ENCODE peak calls at places on chromosomes 3 and 15, in five cellular contexts. L is A549, W is HepG2, N is H1, B is K562. X is an unnamed sample.

GRCh38 chr3:108088146-108088545 is 2.7 kb downstream of the CD47 start:
- DNase-seq in N (no peak), W (no peak), B (no peak), L (no peak), X (no peak)

GRCh38 chr3:108420926-108421325 is 89.5 kb downstream of the MYH15 start:
- DNase-seq in W (no peak), B (no peak), L (no peak), N (no peak), X (peak; percentile 91)

GRCh38 chr3:59192473-59192872 is 142.6 kb upstream of the CFAP20DC start:
- DNase-seq in B (no peak), W (no peak), N (no peak), L (peak; percentile 1), X (peak; percentile 87)

GRCh38 chr3:55128201-55128870 is 200.5 kb upstream of the LRTM1 start:
- DNase-seq in N (no peak), W (no peak), B (no peak), L (no peak), X (peak; percentile 28)

GRCh38 chr15:35705885-35706590 is 160.1 kb upstream of the DPH6 start:
- DNase-seq in L (no peak), N (no peak), B (no peak), W (no peak), X (peak; percentile 40)

GRCh38 chr3:16012086-16012485 is 162.4 kb upstream of the GALNT15 start:
- DNase-seq in W (no peak), B (no peak), L (no peak), N (no peak), X (peak; percentile 88)

GRCh38 chr15:67574981-67575632 is 32.6 kb downstream of the MAP2K5 start:
- DNase-seq in N (no peak), W (no peak), L (no peak), B (no peak), X (no peak)

GRCh38 chr3:162704991-162705390 is 1208.4 kb downstream of the OTOL1 start:
- DNase-seq in B (no peak), L (no peak), N (no peak), W (no peak), X (no peak)

GRCh38 chr3:42097166-42097946 is 6.2 kb downstream of the TRAK1 start:
- DNase-seq in B (no peak), L (no peak), N (no peak), W (no peak), X (peak; percentile 86)

GRCh38 chr3:54123538-54124196 is 1.3 kb downstream of the CACNA2D3 start:
- DNase-seq in N (no peak), L (no peak), W (no peak), B (no peak), X (no peak)

GRCh38 chr3:79597719-79598118 is 170.1 kb downstream of the ROBO1 start:
- DNase-seq in L (no peak), W (no peak), N (no peak), B (no peak), X (no peak)

GRCh38 chr15:51366071-51366470 is 24.6 kb downstream of the GLDN start:
- DNase-seq in N (no peak), L (no peak), W (no peak), B (no peak), X (no peak)

GRCh38 chr15:81645470-81645869 is 271.5 kb upstream of the TMC3 start:
- DNase-seq in N (no peak), L (no peak), W (no peak), B (no peak), X (no peak)

GRCh38 chr3:48413086-48413485 is 16.8 kb downstream of the PLXNB1 start:
- DNase-seq in L (no peak), W (no peak), B (no peak), N (no peak), X (no peak)

GRCh38 chr3:43327184-43327950 is 41.0 kb downstream of the SNRK start:
- DNase-seq in L (no peak), W (no peak), N (no peak), B (no peak), X (no peak)

GRCh38 chr3:46892285-46893145 is 15.0 kb downstream of the PTH1R start:
- DNase-seq in L (peak; percentile 74), N (peak; percentile 58), B (peak; percentile 50), W (no peak), X (peak; percentile 33)

GRCh38 chr15:60557157-60557556 is 78.2 kb upstream of the ICE2 start:
- DNase-seq in N (no peak), L (no peak), B (no peak), W (no peak), X (peak; percentile 7)

GRCh38 chr3:38575279-38575843 is 74.1 kb downstream of the SCN5A start:
- DNase-seq in B (no peak), W (no peak), L (no peak), N (no peak), X (no peak)

GRCh38 chr15:45180201-45180600 is 7.6 kb downstream of the SHF start:
- DNase-seq in W (no peak), N (no peak), L (no peak), B (no peak), X (no peak)

GRCh38 chr3:124295358-124295757 is 303.4 kb upstream of the ROPN1 start:
- DNase-seq in B (no peak), W (no peak), N (no peak), L (no peak), X (no peak)

GRCh38 chr3:182959474-182960350 is 20.6 kb downstream of the DCUN1D1 start:
- DNase-seq in N (no peak), L (no peak), W (no peak), B (no peak), X (no peak)

GRCh38 chr3:38480093-38480445 is 16.1 kb upstream of the EXOG start:
- DNase-seq in B (no peak), W (no peak), N (no peak), L (no peak), X (no peak)

GRCh38 chr3:196694202-196694638 is 17.8 kb downstream of the CEP19 start:
- DNase-seq in N (no peak), B (no peak), W (no peak), L (peak; percentile 22), X (peak; percentile 13)

GRCh38 chr3:30696403-30696819 is 90.0 kb downstream of the TGFBR2 start:
- DNase-seq in B (no peak), W (no peak), L (no peak), N (no peak), X (no peak)

GRCh38 chr3:109825971-109826810 is 488.8 kb upstream of the DPPA4 start:
- DNase-seq in L (no peak), N (no peak), W (no peak), B (no peak), X (no peak)

GRCh38 chr15:69794643-69795461 is 302.9 kb downstream of the TLE3 start:
- DNase-seq in N (no peak), B (no peak), L (no peak), W (no peak), X (peak; percentile 47)

GRCh38 chr15:40249477-40250303 is 10.8 kb downstream of the PAK6 start:
- DNase-seq in W (no peak), N (no peak), L (no peak), B (no peak), X (peak; percentile 37)

GRCh38 chr3:26058774-26059455 is 269.0 kb downstream of the OXSM start:
- DNase-seq in N (no peak), L (no peak), W (no peak), B (no peak), X (no peak)

GRCh38 chr3:49703956-49704355 is 14.6 kb downstream of the RNF123 start:
- DNase-seq in B (no peak), L (no peak), W (no peak), N (no peak), X (no peak)

GRCh38 chr3:63364495-63364894 is 86.4 kb downstream of the SYNPR start:
- DNase-seq in W (no peak), B (no peak), L (no peak), N (no peak), X (peak; percentile 42)

GRCh38 chr3:10023587-10024310 is 2.5 kb upstream of the FANCD2 start:
- DNase-seq in W (no peak), N (no peak), L (no peak), B (peak; percentile 58), X (peak; percentile 95)

GRCh38 chr3:129794319-129795201 is 99.0 kb downstream of the TMCC1 start:
- DNase-seq in N (peak; percentile 83), W (peak; percentile 22), B (peak; percentile 7), L (peak; percentile 77), X (no peak)
- TF ChIP-seq MAFK in N (no peak), W (no peak), B (no peak), L (no peak), X (no peak)

GRCh38 chr3:177452487-177452886 is 255.2 kb upstream of the TBL1XR1 start:
- DNase-seq in B (no peak), L (peak; percentile 18), W (no peak), N (no peak), X (peak; percentile 94)
- TF ChIP-seq RAD21 in B (no peak), L (no peak), W (no peak), N (no peak), X (no peak)

GRCh38 chr3:120854908-120855526 is 53.0 kb upstream of the STXBP5L start:
- DNase-seq in W (no peak), L (no peak), N (no peak), B (no peak), X (no peak)

GRCh38 chr3:120852412-120852811 is 55.6 kb upstream of the STXBP5L start:
- DNase-seq in N (no peak), B (no peak), W (no peak), L (no peak), X (no peak)

GRCh38 chr3:120853416-120853815 is 54.6 kb upstream of the STXBP5L start:
- DNase-seq in W (no peak), L (no peak), B (no peak), N (no peak), X (no peak)

GRCh38 chr3:120848503-120848902 is 59.5 kb upstream of the STXBP5L start:
- DNase-seq in N (no peak), B (no peak), L (no peak), W (no peak), X (no peak)

GRCh38 chr3:120850326-120851295 is 57.4 kb upstream of the STXBP5L start:
- DNase-seq in L (no peak), W (no peak), B (no peak), N (no peak), X (no peak)
- TF ChIP-seq MAFK in L (no peak), W (no peak), B (no peak), N (no peak), X (no peak)

GRCh38 chr3:73773228-73773627 is 148.5 kb upstream of the PDZRN3 start:
- DNase-seq in W (no peak), B (no peak), N (no peak), L (no peak), X (no peak)

GRCh38 chr3:73768594-73769308 is 144.0 kb upstream of the PDZRN3 start:
- DNase-seq in N (no peak), W (no peak), L (no peak), B (no peak), X (peak; percentile 19)

GRCh38 chr3:73772599-73772998 is 147.9 kb upstream of the PDZRN3 start:
- DNase-seq in N (no peak), B (no peak), W (no peak), L (no peak), X (no peak)

GRCh38 chr3:73772076-73772475 is 147.3 kb upstream of the PDZRN3 start:
- DNase-seq in B (no peak), N (no peak), W (no peak), L (no peak), X (no peak)

DNA sequence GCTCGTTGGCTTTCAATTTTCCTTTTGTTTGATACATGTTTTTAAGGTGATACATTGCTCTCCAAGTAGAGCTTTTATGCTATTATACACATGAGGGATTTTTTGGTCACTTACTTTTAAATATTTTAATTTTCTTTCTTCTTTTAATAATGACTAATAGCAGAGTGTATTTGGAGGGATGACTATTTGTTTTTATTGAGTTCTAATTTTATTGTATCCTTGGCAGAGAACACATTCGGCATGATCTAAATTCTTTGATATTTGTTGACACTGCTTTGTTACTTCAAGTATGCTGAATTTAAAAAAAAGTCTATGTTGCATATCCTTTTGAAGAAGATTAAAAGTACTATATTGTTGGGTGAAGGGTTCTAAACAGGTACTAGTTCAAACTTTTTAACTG is 149.9 kb upstream of the PDZRN3 start:
- DNase-seq in L (no peak), N (no peak), B (no peak), W (no peak), X (no peak)
- TF ChIP-seq RAD21 in L (no peak), N (no peak), B (no peak), W (no peak), X (no peak)